ENCODE peak calls at places on chromosomes 2 and 18, in ten cellular contexts. One of them, this sample, is unnamed.

GRCh38 chr2:1628893-1629292 is 115.4 kb downstream of the PXDN start:
- DNase-seq in lung microvascular endothelial cell: peak
- DNase-seq in EL: peak
- DNase-seq in NCI-H1436 treated with DMSO at 0.1 percent for 48 hours: no peak
- DNase-seq in smooth muscle cell of the brain vasculature: no peak
- DNase-seq in GM18507: no peak
- DNase-seq in T-helper 2 cell: no peak
- DNase-seq in H9: no peak
- DNase-seq in activated naive CD8-positive, alpha-beta T cell treated with anti-CD3 and anti-CD28 coated beads for 36 hours: no peak
- DNase-seq in mesothelial cell of epicardium: no peak
- DNase-seq in this sample: no peak

GRCh38 chr2:12091201-12091806 is 344.9 kb downstream of the LPIN1 start:
- DNase-seq in NCI-H1436 treated with DMSO at 0.1 percent for 48 hours: no peak
- DNase-seq in GM18507: no peak
- DNase-seq in T-helper 2 cell: no peak
- DNase-seq in EL: peak
- DNase-seq in activated naive CD8-positive, alpha-beta T cell treated with anti-CD3 and anti-CD28 coated beads for 36 hours: no peak
- DNase-seq in mesothelial cell of epicardium: no peak
- DNase-seq in lung microvascular endothelial cell: no peak
- DNase-seq in H9: no peak
- DNase-seq in smooth muscle cell of the brain vasculature: no peak
- DNase-seq in this sample: no peak

GRCh38 chr18:73987247-73987980 is 160.2 kb downstream of the FBXO15 start:
- DNase-seq in lung microvascular endothelial cell: no peak
- DNase-seq in T-helper 2 cell: no peak
- DNase-seq in GM18507: no peak
- DNase-seq in H9: no peak
- DNase-seq in NCI-H1436 treated with DMSO at 0.1 percent for 48 hours: no peak
- DNase-seq in EL: peak
- DNase-seq in smooth muscle cell of the brain vasculature: no peak
- DNase-seq in activated naive CD8-positive, alpha-beta T cell treated with anti-CD3 and anti-CD28 coated beads for 36 hours: no peak
- DNase-seq in mesothelial cell of epicardium: no peak
- DNase-seq in this sample: no peak

GRCh38 chr2:96506907-96507240 is 1.7 kb upstream of the NEURL3 start:
- DNase-seq in GM18507: no peak
- DNase-seq in lung microvascular endothelial cell: no peak
- DNase-seq in activated naive CD8-positive, alpha-beta T cell treated with anti-CD3 and anti-CD28 coated beads for 36 hours: no peak
- DNase-seq in NCI-H1436 treated with DMSO at 0.1 percent for 48 hours: no peak
- DNase-seq in T-helper 2 cell: no peak
- DNase-seq in mesothelial cell of epicardium: no peak
- DNase-seq in H9: no peak
- DNase-seq in EL: no peak
- DNase-seq in smooth muscle cell of the brain vasculature: no peak
- DNase-seq in this sample: no peak

GRCh38 chr18:61764381-61764780 is 128.4 kb downstream of the RNF152 start:
- DNase-seq in lung microvascular endothelial cell: no peak
- DNase-seq in smooth muscle cell of the brain vasculature: no peak
- DNase-seq in EL: no peak
- DNase-seq in T-helper 2 cell: peak
- DNase-seq in NCI-H1436 treated with DMSO at 0.1 percent for 48 hours: no peak
- DNase-seq in activated naive CD8-positive, alpha-beta T cell treated with anti-CD3 and anti-CD28 coated beads for 36 hours: peak
- DNase-seq in GM18507: no peak
- DNase-seq in mesothelial cell of epicardium: no peak
- DNase-seq in H9: no peak
- DNase-seq in this sample: no peak

GRCh38 chr2:190069936-190070696 is 7.6 kb upstream of the MSTN start:
- DNase-seq in smooth muscle cell of the brain vasculature: peak
- DNase-seq in activated naive CD8-positive, alpha-beta T cell treated with anti-CD3 and anti-CD28 coated beads for 36 hours: no peak
- DNase-seq in NCI-H1436 treated with DMSO at 0.1 percent for 48 hours: peak
- DNase-seq in GM18507: no peak
- DNase-seq in T-helper 2 cell: peak
- DNase-seq in mesothelial cell of epicardium: no peak
- DNase-seq in lung microvascular endothelial cell: peak
- DNase-seq in EL: peak
- DNase-seq in H9: no peak
- DNase-seq in this sample: no peak

GRCh38 chr2:154546341-154546740 is 152.2 kb upstream of the KCNJ3 start:
- DNase-seq in mesothelial cell of epicardium: no peak
- DNase-seq in NCI-H1436 treated with DMSO at 0.1 percent for 48 hours: no peak
- DNase-seq in EL: no peak
- DNase-seq in T-helper 2 cell: no peak
- DNase-seq in activated naive CD8-positive, alpha-beta T cell treated with anti-CD3 and anti-CD28 coated beads for 36 hours: no peak
- DNase-seq in smooth muscle cell of the brain vasculature: no peak
- DNase-seq in H9: no peak
- DNase-seq in GM18507: no peak
- DNase-seq in lung microvascular endothelial cell: no peak
- DNase-seq in this sample: no peak

GRCh38 chr2:101311390-101312019 is 3.0 kb upstream of the RNF149 start:
- DNase-seq in GM18507: no peak
- DNase-seq in EL: no peak
- DNase-seq in NCI-H1436 treated with DMSO at 0.1 percent for 48 hours: no peak
- DNase-seq in smooth muscle cell of the brain vasculature: no peak
- DNase-seq in activated naive CD8-positive, alpha-beta T cell treated with anti-CD3 and anti-CD28 coated beads for 36 hours: no peak
- DNase-seq in H9: no peak
- DNase-seq in T-helper 2 cell: peak
- DNase-seq in lung microvascular endothelial cell: no peak
- DNase-seq in mesothelial cell of epicardium: no peak
- DNase-seq in this sample: no peak

GRCh38 chr2:12534646-12535263 is 182.0 kb upstream of the TRIB2 start:
- DNase-seq in mesothelial cell of epicardium: no peak
- DNase-seq in activated naive CD8-positive, alpha-beta T cell treated with anti-CD3 and anti-CD28 coated beads for 36 hours: no peak
- DNase-seq in T-helper 2 cell: no peak
- DNase-seq in smooth muscle cell of the brain vasculature: peak
- DNase-seq in H9: no peak
- DNase-seq in GM18507: no peak
- DNase-seq in EL: peak
- DNase-seq in NCI-H1436 treated with DMSO at 0.1 percent for 48 hours: no peak
- DNase-seq in lung microvascular endothelial cell: peak
- DNase-seq in this sample: no peak

GRCh38 chr2:231188506-231189170 is 9.8 kb upstream of the ARMC9 start:
- DNase-seq in NCI-H1436 treated with DMSO at 0.1 percent for 48 hours: no peak
- DNase-seq in EL: no peak
- DNase-seq in mesothelial cell of epicardium: no peak
- DNase-seq in H9: no peak
- DNase-seq in activated naive CD8-positive, alpha-beta T cell treated with anti-CD3 and anti-CD28 coated beads for 36 hours: no peak
- DNase-seq in smooth muscle cell of the brain vasculature: no peak
- DNase-seq in lung microvascular endothelial cell: no peak
- DNase-seq in GM18507: no peak
- DNase-seq in T-helper 2 cell: no peak
- DNase-seq in this sample: no peak

This sample was measured in NCI-H774.